ENCODE peak calls at places on chromosome 18, in ten cellular contexts. One of them, this sample, is unnamed.

GRCh38 chr18:76791106-76791505 is 31.3 kb upstream of the ZNF236 start:
- DNase-seq in amniotic epithelial cell: no peak
- DNase-seq in HTR-8/SVneo: no peak
- DNase-seq in HuH-7: no peak
- DNase-seq in stimulated activated CD4-positive, alpha-beta T cell treated with anti-CD3 and anti-CD28 coated beads, Interleukin-12 subunit alpha, Interleukin-12 subunit beta, amount 100 ng/mL, for 24 hours: no peak
- DNase-seq in naive thymus-derived CD4-positive, alpha-beta T cell: no peak
- DNase-seq in effector CD4-positive, alpha-beta T cell: no peak
- DNase-seq in central memory CD4-positive, alpha-beta T cell: no peak
- DNase-seq in epithelial cell of esophagus: no peak
- DNase-seq in C1 segment of cervical spinal cord: no peak
- DNase-seq in this sample: no peak

GRCh38 chr18:22503803-22504202 is 86.1 kb upstream of the CTAGE1 start:
- DNase-seq in effector CD4-positive, alpha-beta T cell: no peak
- DNase-seq in C1 segment of cervical spinal cord: no peak
- DNase-seq in epithelial cell of esophagus: no peak
- DNase-seq in central memory CD4-positive, alpha-beta T cell: no peak
- DNase-seq in naive thymus-derived CD4-positive, alpha-beta T cell: no peak
- DNase-seq in HuH-7: no peak
- DNase-seq in stimulated activated CD4-positive, alpha-beta T cell treated with anti-CD3 and anti-CD28 coated beads, Interleukin-12 subunit alpha, Interleukin-12 subunit beta, amount 100 ng/mL, for 24 hours: no peak
- DNase-seq in amniotic epithelial cell: peak
- DNase-seq in HTR-8/SVneo: no peak
- DNase-seq in this sample: no peak

GRCh38 chr18:25423760-25424159 is 71.8 kb upstream of the ZNF521 start:
- DNase-seq in HuH-7: no peak
- DNase-seq in C1 segment of cervical spinal cord: no peak
- DNase-seq in naive thymus-derived CD4-positive, alpha-beta T cell: no peak
- DNase-seq in effector CD4-positive, alpha-beta T cell: no peak
- DNase-seq in central memory CD4-positive, alpha-beta T cell: no peak
- DNase-seq in epithelial cell of esophagus: no peak
- DNase-seq in HTR-8/SVneo: no peak
- DNase-seq in stimulated activated CD4-positive, alpha-beta T cell treated with anti-CD3 and anti-CD28 coated beads, Interleukin-12 subunit alpha, Interleukin-12 subunit beta, amount 100 ng/mL, for 24 hours: no peak
- DNase-seq in amniotic epithelial cell: no peak
- DNase-seq in this sample: no peak

GRCh38 chr18:38551881-38552280 is 986.3 kb upstream of the CELF4 start:
- DNase-seq in HTR-8/SVneo: no peak
- DNase-seq in effector CD4-positive, alpha-beta T cell: no peak
- DNase-seq in stimulated activated CD4-positive, alpha-beta T cell treated with anti-CD3 and anti-CD28 coated beads, Interleukin-12 subunit alpha, Interleukin-12 subunit beta, amount 100 ng/mL, for 24 hours: no peak
- DNase-seq in epithelial cell of esophagus: peak
- DNase-seq in HuH-7: no peak
- DNase-seq in central memory CD4-positive, alpha-beta T cell: no peak
- DNase-seq in amniotic epithelial cell: no peak
- DNase-seq in C1 segment of cervical spinal cord: no peak
- DNase-seq in naive thymus-derived CD4-positive, alpha-beta T cell: no peak
- DNase-seq in this sample: no peak

GRCh38 chr18:8657873-8658521 is 47.4 kb upstream of the MTCL1 start:
- DNase-seq in C1 segment of cervical spinal cord: no peak
- DNase-seq in central memory CD4-positive, alpha-beta T cell: no peak
- DNase-seq in HTR-8/SVneo: peak
- DNase-seq in amniotic epithelial cell: peak
- DNase-seq in epithelial cell of esophagus: peak
- DNase-seq in effector CD4-positive, alpha-beta T cell: no peak
- DNase-seq in naive thymus-derived CD4-positive, alpha-beta T cell: no peak
- DNase-seq in stimulated activated CD4-positive, alpha-beta T cell treated with anti-CD3 and anti-CD28 coated beads, Interleukin-12 subunit alpha, Interleukin-12 subunit beta, amount 100 ng/mL, for 24 hours: no peak
- DNase-seq in HuH-7: no peak
- DNase-seq in this sample: no peak

GRCh38 chr18:26086959-26087358 is 3.5 kb downstream of the SS18 start:
- DNase-seq in naive thymus-derived CD4-positive, alpha-beta T cell: no peak
- DNase-seq in central memory CD4-positive, alpha-beta T cell: no peak
- DNase-seq in HuH-7: no peak
- DNase-seq in HTR-8/SVneo: no peak
- DNase-seq in amniotic epithelial cell: no peak
- DNase-seq in stimulated activated CD4-positive, alpha-beta T cell treated with anti-CD3 and anti-CD28 coated beads, Interleukin-12 subunit alpha, Interleukin-12 subunit beta, amount 100 ng/mL, for 24 hours: no peak
- DNase-seq in C1 segment of cervical spinal cord: no peak
- DNase-seq in effector CD4-positive, alpha-beta T cell: no peak
- DNase-seq in epithelial cell of esophagus: no peak
- DNase-seq in this sample: no peak

GRCh38 chr18:26088482-26088881 is 1.9 kb downstream of the SS18 start:
- DNase-seq in HTR-8/SVneo: no peak
- DNase-seq in stimulated activated CD4-positive, alpha-beta T cell treated with anti-CD3 and anti-CD28 coated beads, Interleukin-12 subunit alpha, Interleukin-12 subunit beta, amount 100 ng/mL, for 24 hours: no peak
- DNase-seq in C1 segment of cervical spinal cord: no peak
- DNase-seq in effector CD4-positive, alpha-beta T cell: no peak
- DNase-seq in epithelial cell of esophagus: peak
- DNase-seq in central memory CD4-positive, alpha-beta T cell: no peak
- DNase-seq in naive thymus-derived CD4-positive, alpha-beta T cell: no peak
- DNase-seq in HuH-7: no peak
- DNase-seq in amniotic epithelial cell: no peak
- DNase-seq in this sample: no peak

GRCh38 chr18:1412660-1413659 is 508.3 kb downstream of the ADCYAP1 start:
- DNase-seq in naive thymus-derived CD4-positive, alpha-beta T cell: no peak
- DNase-seq in HTR-8/SVneo: peak
- DNase-seq in stimulated activated CD4-positive, alpha-beta T cell treated with anti-CD3 and anti-CD28 coated beads, Interleukin-12 subunit alpha, Interleukin-12 subunit beta, amount 100 ng/mL, for 24 hours: no peak
- DNase-seq in effector CD4-positive, alpha-beta T cell: no peak
- DNase-seq in C1 segment of cervical spinal cord: no peak
- DNase-seq in HuH-7: no peak
- DNase-seq in epithelial cell of esophagus: peak
- DNase-seq in amniotic epithelial cell: no peak
- DNase-seq in central memory CD4-positive, alpha-beta T cell: no peak
- DNase-seq in this sample: no peak

GRCh38 chr18:61556862-61557261 is 223.6 kb downstream of the CDH20 start:
- DNase-seq in HTR-8/SVneo: no peak
- DNase-seq in effector CD4-positive, alpha-beta T cell: no peak
- DNase-seq in C1 segment of cervical spinal cord: no peak
- DNase-seq in HuH-7: no peak
- DNase-seq in central memory CD4-positive, alpha-beta T cell: no peak
- DNase-seq in naive thymus-derived CD4-positive, alpha-beta T cell: no peak
- DNase-seq in stimulated activated CD4-positive, alpha-beta T cell treated with anti-CD3 and anti-CD28 coated beads, Interleukin-12 subunit alpha, Interleukin-12 subunit beta, amount 100 ng/mL, for 24 hours: no peak
- DNase-seq in epithelial cell of esophagus: no peak
- DNase-seq in amniotic epithelial cell: no peak
- DNase-seq in this sample: no peak

GRCh38 chr18:25313274-25313673 is 38.7 kb downstream of the ZNF521 start:
- DNase-seq in HuH-7: no peak
- DNase-seq in HTR-8/SVneo: no peak
- DNase-seq in effector CD4-positive, alpha-beta T cell: no peak
- DNase-seq in central memory CD4-positive, alpha-beta T cell: no peak
- DNase-seq in C1 segment of cervical spinal cord: no peak
- DNase-seq in naive thymus-derived CD4-positive, alpha-beta T cell: no peak
- DNase-seq in epithelial cell of esophagus: no peak
- DNase-seq in stimulated activated CD4-positive, alpha-beta T cell treated with anti-CD3 and anti-CD28 coated beads, Interleukin-12 subunit alpha, Interleukin-12 subunit beta, amount 100 ng/mL, for 24 hours: no peak
- DNase-seq in amniotic epithelial cell: no peak
- DNase-seq in this sample: no peak

GRCh38 chr18:12278765-12279682 is 24.9 kb downstream of the CIDEA start:
- DNase-seq in central memory CD4-positive, alpha-beta T cell: no peak
- DNase-seq in stimulated activated CD4-positive, alpha-beta T cell treated with anti-CD3 and anti-CD28 coated beads, Interleukin-12 subunit alpha, Interleukin-12 subunit beta, amount 100 ng/mL, for 24 hours: no peak
- DNase-seq in epithelial cell of esophagus: peak
- DNase-seq in naive thymus-derived CD4-positive, alpha-beta T cell: no peak
- DNase-seq in HuH-7: peak
- DNase-seq in effector CD4-positive, alpha-beta T cell: no peak
- DNase-seq in amniotic epithelial cell: peak
- DNase-seq in HTR-8/SVneo: peak
- DNase-seq in C1 segment of cervical spinal cord: peak
- DNase-seq in this sample: no peak

GRCh38 chr18:23133860-23134779 is 1.2 kb upstream of the CABLES1 start:
- DNase-seq in epithelial cell of esophagus: peak
- DNase-seq in effector CD4-positive, alpha-beta T cell: no peak
- DNase-seq in HuH-7: peak
- DNase-seq in HTR-8/SVneo: no peak
- DNase-seq in amniotic epithelial cell: no peak
- DNase-seq in C1 segment of cervical spinal cord: no peak
- DNase-seq in stimulated activated CD4-positive, alpha-beta T cell treated with anti-CD3 and anti-CD28 coated beads, Interleukin-12 subunit alpha, Interleukin-12 subunit beta, amount 100 ng/mL, for 24 hours: peak
- DNase-seq in naive thymus-derived CD4-positive, alpha-beta T cell: peak
- DNase-seq in central memory CD4-positive, alpha-beta T cell: no peak
- DNase-seq in this sample: no peak

GRCh38 chr18:50247562-50247961 is 18.7 kb downstream of the CFAP53 start:
- DNase-seq in C1 segment of cervical spinal cord: no peak
- DNase-seq in effector CD4-positive, alpha-beta T cell: no peak
- DNase-seq in amniotic epithelial cell: no peak
- DNase-seq in HuH-7: no peak
- DNase-seq in naive thymus-derived CD4-positive, alpha-beta T cell: no peak
- DNase-seq in stimulated activated CD4-positive, alpha-beta T cell treated with anti-CD3 and anti-CD28 coated beads, Interleukin-12 subunit alpha, Interleukin-12 subunit beta, amount 100 ng/mL, for 24 hours: no peak
- DNase-seq in epithelial cell of esophagus: no peak
- DNase-seq in HTR-8/SVneo: no peak
- DNase-seq in central memory CD4-positive, alpha-beta T cell: no peak
- DNase-seq in this sample: no peak

GRCh38 chr18:10953672-10954071 is 195.7 kb downstream of the PIEZO2 start:
- DNase-seq in HTR-8/SVneo: no peak
- DNase-seq in C1 segment of cervical spinal cord: no peak
- DNase-seq in amniotic epithelial cell: no peak
- DNase-seq in epithelial cell of esophagus: no peak
- DNase-seq in naive thymus-derived CD4-positive, alpha-beta T cell: no peak
- DNase-seq in effector CD4-positive, alpha-beta T cell: no peak
- DNase-seq in stimulated activated CD4-positive, alpha-beta T cell treated with anti-CD3 and anti-CD28 coated beads, Interleukin-12 subunit alpha, Interleukin-12 subunit beta, amount 100 ng/mL, for 24 hours: no peak
- DNase-seq in central memory CD4-positive, alpha-beta T cell: no peak
- DNase-seq in HuH-7: no peak
- DNase-seq in this sample: no peak

GRCh38 chr18:54879691-54880090 is 51.4 kb downstream of the RAB27B start:
- DNase-seq in epithelial cell of esophagus: no peak
- DNase-seq in HTR-8/SVneo: no peak
- DNase-seq in C1 segment of cervical spinal cord: no peak
- DNase-seq in HuH-7: no peak
- DNase-seq in stimulated activated CD4-positive, alpha-beta T cell treated with anti-CD3 and anti-CD28 coated beads, Interleukin-12 subunit alpha, Interleukin-12 subunit beta, amount 100 ng/mL, for 24 hours: no peak
- DNase-seq in effector CD4-positive, alpha-beta T cell: no peak
- DNase-seq in amniotic epithelial cell: no peak
- DNase-seq in naive thymus-derived CD4-positive, alpha-beta T cell: no peak
- DNase-seq in central memory CD4-positive, alpha-beta T cell: no peak
- DNase-seq in this sample: no peak

GRCh38 chr18:13987956-13988355 is 72.6 kb upstream of the MC2R start:
- DNase-seq in HuH-7: no peak
- DNase-seq in effector CD4-positive, alpha-beta T cell: no peak
- DNase-seq in naive thymus-derived CD4-positive, alpha-beta T cell: no peak
- DNase-seq in epithelial cell of esophagus: no peak
- DNase-seq in C1 segment of cervical spinal cord: no peak
- DNase-seq in HTR-8/SVneo: no peak
- DNase-seq in central memory CD4-positive, alpha-beta T cell: no peak
- DNase-seq in amniotic epithelial cell: no peak
- DNase-seq in stimulated activated CD4-positive, alpha-beta T cell treated with anti-CD3 and anti-CD28 coated beads, Interleukin-12 subunit alpha, Interleukin-12 subunit beta, amount 100 ng/mL, for 24 hours: no peak
- DNase-seq in this sample: no peak

GRCh38 chr18:56869189-56869777 is 218.1 kb downstream of the WDR7 start:
- DNase-seq in amniotic epithelial cell: peak
- DNase-seq in naive thymus-derived CD4-positive, alpha-beta T cell: peak
- DNase-seq in effector CD4-positive, alpha-beta T cell: no peak
- DNase-seq in HTR-8/SVneo: peak
- DNase-seq in central memory CD4-positive, alpha-beta T cell: peak
- DNase-seq in epithelial cell of esophagus: peak
- DNase-seq in C1 segment of cervical spinal cord: no peak
- DNase-seq in stimulated activated CD4-positive, alpha-beta T cell treated with anti-CD3 and anti-CD28 coated beads, Interleukin-12 subunit alpha, Interleukin-12 subunit beta, amount 100 ng/mL, for 24 hours: no peak
- DNase-seq in HuH-7: peak
- DNase-seq in this sample: no peak

GRCh38 chr18:30234755-30235154 is 807.8 kb downstream of the DSC3 start:
- DNase-seq in stimulated activated CD4-positive, alpha-beta T cell treated with anti-CD3 and anti-CD28 coated beads, Interleukin-12 subunit alpha, Interleukin-12 subunit beta, amount 100 ng/mL, for 24 hours: no peak
- DNase-seq in HTR-8/SVneo: no peak
- DNase-seq in epithelial cell of esophagus: no peak
- DNase-seq in naive thymus-derived CD4-positive, alpha-beta T cell: no peak
- DNase-seq in effector CD4-positive, alpha-beta T cell: no peak
- DNase-seq in HuH-7: no peak
- DNase-seq in amniotic epithelial cell: peak
- DNase-seq in C1 segment of cervical spinal cord: no peak
- DNase-seq in central memory CD4-positive, alpha-beta T cell: no peak
- DNase-seq in this sample: no peak

GRCh38 chr18:32328974-32329373 is 139.1 kb downstream of the MEP1B start:
- DNase-seq in amniotic epithelial cell: no peak
- DNase-seq in stimulated activated CD4-positive, alpha-beta T cell treated with anti-CD3 and anti-CD28 coated beads, Interleukin-12 subunit alpha, Interleukin-12 subunit beta, amount 100 ng/mL, for 24 hours: no peak
- DNase-seq in HuH-7: no peak
- DNase-seq in effector CD4-positive, alpha-beta T cell: no peak
- DNase-seq in central memory CD4-positive, alpha-beta T cell: no peak
- DNase-seq in C1 segment of cervical spinal cord: no peak
- DNase-seq in naive thymus-derived CD4-positive, alpha-beta T cell: no peak
- DNase-seq in HTR-8/SVneo: no peak
- DNase-seq in epithelial cell of esophagus: no peak
- DNase-seq in this sample: no peak

GRCh38 chr18:7904529-7904928 is 337.4 kb downstream of the PTPRM start:
- DNase-seq in HuH-7: no peak
- DNase-seq in C1 segment of cervical spinal cord: no peak
- DNase-seq in effector CD4-positive, alpha-beta T cell: no peak
- DNase-seq in epithelial cell of esophagus: peak
- DNase-seq in stimulated activated CD4-positive, alpha-beta T cell treated with anti-CD3 and anti-CD28 coated beads, Interleukin-12 subunit alpha, Interleukin-12 subunit beta, amount 100 ng/mL, for 24 hours: no peak
- DNase-seq in HTR-8/SVneo: no peak
- DNase-seq in naive thymus-derived CD4-positive, alpha-beta T cell: no peak
- DNase-seq in amniotic epithelial cell: peak
- DNase-seq in central memory CD4-positive, alpha-beta T cell: no peak
- DNase-seq in this sample: no peak

GRCh38 chr18:46071615-46071893 is 506 bp downstream of the PSTPIP2 start:
- DNase-seq in effector CD4-positive, alpha-beta T cell: no peak
- DNase-seq in HuH-7: peak
- DNase-seq in HTR-8/SVneo: no peak
- DNase-seq in amniotic epithelial cell: no peak
- DNase-seq in epithelial cell of esophagus: no peak
- DNase-seq in stimulated activated CD4-positive, alpha-beta T cell treated with anti-CD3 and anti-CD28 coated beads, Interleukin-12 subunit alpha, Interleukin-12 subunit beta, amount 100 ng/mL, for 24 hours: no peak
- DNase-seq in central memory CD4-positive, alpha-beta T cell: no peak
- DNase-seq in C1 segment of cervical spinal cord: no peak
- DNase-seq in naive thymus-derived CD4-positive, alpha-beta T cell: peak
- DNase-seq in this sample: no peak

GRCh38 chr18:79815657-79816056 is 17.9 kb downstream of the KCNG2 start:
- DNase-seq in epithelial cell of esophagus: no peak
- DNase-seq in stimulated activated CD4-positive, alpha-beta T cell treated with anti-CD3 and anti-CD28 coated beads, Interleukin-12 subunit alpha, Interleukin-12 subunit beta, amount 100 ng/mL, for 24 hours: no peak
- DNase-seq in central memory CD4-positive, alpha-beta T cell: no peak
- DNase-seq in effector CD4-positive, alpha-beta T cell: no peak
- DNase-seq in C1 segment of cervical spinal cord: no peak
- DNase-seq in amniotic epithelial cell: no peak
- DNase-seq in naive thymus-derived CD4-positive, alpha-beta T cell: no peak
- DNase-seq in HTR-8/SVneo: no peak
- DNase-seq in HuH-7: no peak
- DNase-seq in this sample: no peak

GRCh38 chr18:49013961-49014604 is 63.3 kb upstream of the SMAD7 start:
- DNase-seq in naive thymus-derived CD4-positive, alpha-beta T cell: no peak
- DNase-seq in central memory CD4-positive, alpha-beta T cell: no peak
- DNase-seq in epithelial cell of esophagus: no peak
- DNase-seq in effector CD4-positive, alpha-beta T cell: no peak
- DNase-seq in HTR-8/SVneo: no peak
- DNase-seq in amniotic epithelial cell: no peak
- DNase-seq in C1 segment of cervical spinal cord: no peak
- DNase-seq in stimulated activated CD4-positive, alpha-beta T cell treated with anti-CD3 and anti-CD28 coated beads, Interleukin-12 subunit alpha, Interleukin-12 subunit beta, amount 100 ng/mL, for 24 hours: no peak
- DNase-seq in HuH-7: no peak
- DNase-seq in this sample: no peak

GRCh38 chr18:25351280-25351772 is 640 bp downstream of the ZNF521 start:
- DNase-seq in HuH-7: no peak
- DNase-seq in epithelial cell of esophagus: no peak
- DNase-seq in HTR-8/SVneo: no peak
- DNase-seq in naive thymus-derived CD4-positive, alpha-beta T cell: no peak
- DNase-seq in central memory CD4-positive, alpha-beta T cell: no peak
- DNase-seq in amniotic epithelial cell: no peak
- DNase-seq in effector CD4-positive, alpha-beta T cell: no peak
- DNase-seq in stimulated activated CD4-positive, alpha-beta T cell treated with anti-CD3 and anti-CD28 coated beads, Interleukin-12 subunit alpha, Interleukin-12 subunit beta, amount 100 ng/mL, for 24 hours: no peak
- DNase-seq in C1 segment of cervical spinal cord: no peak
- DNase-seq in this sample: no peak

GRCh38 chr18:48454146-48454796 is 45.1 kb upstream of the ZBTB7C start:
- DNase-seq in central memory CD4-positive, alpha-beta T cell: no peak
- DNase-seq in effector CD4-positive, alpha-beta T cell: no peak
- DNase-seq in naive thymus-derived CD4-positive, alpha-beta T cell: no peak
- DNase-seq in stimulated activated CD4-positive, alpha-beta T cell treated with anti-CD3 and anti-CD28 coated beads, Interleukin-12 subunit alpha, Interleukin-12 subunit beta, amount 100 ng/mL, for 24 hours: no peak
- DNase-seq in HTR-8/SVneo: no peak
- DNase-seq in epithelial cell of esophagus: no peak
- DNase-seq in C1 segment of cervical spinal cord: no peak
- DNase-seq in HuH-7: peak
- DNase-seq in amniotic epithelial cell: peak
- DNase-seq in this sample: no peak

GRCh38 chr18:67081866-67082265 is 434.7 kb downstream of the DSEL start:
- DNase-seq in amniotic epithelial cell: no peak
- DNase-seq in C1 segment of cervical spinal cord: no peak
- DNase-seq in effector CD4-positive, alpha-beta T cell: no peak
- DNase-seq in HTR-8/SVneo: no peak
- DNase-seq in central memory CD4-positive, alpha-beta T cell: no peak
- DNase-seq in epithelial cell of esophagus: no peak
- DNase-seq in stimulated activated CD4-positive, alpha-beta T cell treated with anti-CD3 and anti-CD28 coated beads, Interleukin-12 subunit alpha, Interleukin-12 subunit beta, amount 100 ng/mL, for 24 hours: no peak
- DNase-seq in naive thymus-derived CD4-positive, alpha-beta T cell: no peak
- DNase-seq in HuH-7: no peak
- DNase-seq in this sample: no peak

GRCh38 chr18:7987284-7987976 is 420.3 kb downstream of the PTPRM start:
- DNase-seq in central memory CD4-positive, alpha-beta T cell: no peak
- DNase-seq in HTR-8/SVneo: no peak
- DNase-seq in epithelial cell of esophagus: peak
- DNase-seq in C1 segment of cervical spinal cord: no peak
- DNase-seq in HuH-7: no peak
- DNase-seq in effector CD4-positive, alpha-beta T cell: no peak
- DNase-seq in naive thymus-derived CD4-positive, alpha-beta T cell: no peak
- DNase-seq in amniotic epithelial cell: peak
- DNase-seq in stimulated activated CD4-positive, alpha-beta T cell treated with anti-CD3 and anti-CD28 coated beads, Interleukin-12 subunit alpha, Interleukin-12 subunit beta, amount 100 ng/mL, for 24 hours: no peak
- DNase-seq in this sample: no peak

GRCh38 chr18:49206717-49207116 is 253.7 kb downstream of the DYM start:
- DNase-seq in C1 segment of cervical spinal cord: no peak
- DNase-seq in stimulated activated CD4-positive, alpha-beta T cell treated with anti-CD3 and anti-CD28 coated beads, Interleukin-12 subunit alpha, Interleukin-12 subunit beta, amount 100 ng/mL, for 24 hours: no peak
- DNase-seq in central memory CD4-positive, alpha-beta T cell: no peak
- DNase-seq in effector CD4-positive, alpha-beta T cell: no peak
- DNase-seq in HuH-7: no peak
- DNase-seq in epithelial cell of esophagus: peak
- DNase-seq in naive thymus-derived CD4-positive, alpha-beta T cell: no peak
- DNase-seq in HTR-8/SVneo: no peak
- DNase-seq in amniotic epithelial cell: no peak
- DNase-seq in this sample: no peak